ENCODE peak calls at places on chromosome 7, in nine cellular contexts. C, V, K, M, B, L, O, D and F are unnamed samples.

GRCh38 chr7:15720849-15721471 is 34.5 kb upstream of the MEOX2 start:
- DNase-seq in C (peak), V (no peak), K (peak), M (no peak), B (no peak), L (no peak), O (peak), D (no peak), F (no peak)

GRCh38 chr7:46713868-46714596 is 793.0 kb upstream of the IGFBP3 start:
- DNase-seq in C (peak), V (no peak), K (no peak), M (no peak), B (no peak), L (no peak), O (peak), D (no peak), F (no peak)

GRCh38 chr7:87875151-87876039 is 765 bp downstream of the SLC25A40 start:
- DNase-seq in C (no peak), V (no peak), K (no peak), M (no peak), B (no peak), L (no peak), O (peak), D (peak), F (peak)

GRCh38 chr7:28351450-28351849 is 60.9 kb upstream of the CREB5 start:
- DNase-seq in C (no peak), V (no peak), K (no peak), M (no peak), B (no peak), L (no peak), O (no peak), D (no peak), F (no peak)

GRCh38 chr7:46321556-46322205 is 400.6 kb upstream of the IGFBP3 start:
- DNase-seq in C (peak), V (no peak), K (no peak), M (no peak), B (no peak), L (no peak), O (no peak), D (no peak), F (no peak)

GRCh38 chr7:50336909-50337703 is 32.6 kb downstream of the IKZF1 start:
- DNase-seq in C (no peak), V (no peak), K (no peak), M (no peak), B (no peak), L (no peak), O (no peak), D (no peak), F (no peak)

GRCh38 chr7:28926871-28927597 is 31.1 kb downstream of the TRIL start:
- DNase-seq in C (peak), V (no peak), K (peak), M (peak), B (peak), L (peak), O (peak), D (peak), F (peak)

GRCh38 chr7:57211428-57212100 is 79.3 kb upstream of the ZNF479 start:
- DNase-seq in C (no peak), V (peak), K (no peak), M (no peak), B (no peak), L (no peak), O (no peak), D (no peak), F (no peak)

GRCh38 chr7:96314402-96315108 is 7.3 kb downstream of the SLC25A13 start:
- DNase-seq in C (peak), V (no peak), K (no peak), M (no peak), B (no peak), L (no peak), O (no peak), D (peak), F (no peak)